ENCODE peak calls at places on chromosomes 5 and 9, in eight cellular contexts. S is PC-9, G is heart left ventricle, V is hepatocyte, J is fibroblast of lung, Y is nephron progenitor cell, H is Peyer's patch, R is ovary. E is an unnamed sample.

GRCh38 chr5:149551227-149552037 is at the start of gene CSNK1A1:
- DNase-seq in S (peak), G (peak), V (peak), J (peak), Y (peak), H (peak), R (peak), E (peak)

GRCh38 chr9:127130661-127131538 is 8.5 kb upstream of the ANGPTL2 start:
- DNase-seq in S (no peak), G (no peak), V (peak), J (peak), Y (no peak), H (no peak), R (peak), E (no peak)

GRCh38 chr5:88551724-88552345 is 283.2 kb upstream of the TMEM161B start:
- DNase-seq in S (no peak), G (no peak), V (no peak), J (no peak), Y (peak), H (no peak), R (no peak), E (no peak)

GRCh38 chr5:139689631-139690384 is 41.7 kb downstream of the CXXC5 start:
- DNase-seq in S (peak), G (no peak), V (peak), J (no peak), Y (peak), H (no peak), R (no peak), E (peak)

GRCh38 chr9:2119490-2120046 is 104.4 kb downstream of the SMARCA2 start:
- DNase-seq in S (no peak), G (no peak), V (no peak), J (no peak), Y (no peak), H (no peak), R (no peak), E (no peak)

GRCh38 chr5:9596256-9596655 is 33.9 kb downstream of the TAS2R1 start:
- DNase-seq in S (no peak), G (no peak), V (no peak), J (no peak), Y (no peak), H (no peak), R (no peak), E (no peak)

GRCh38 chr5:53178830-53179229 is 69.3 kb upstream of the MOCS2 start:
- DNase-seq in S (no peak), G (no peak), V (no peak), J (no peak), Y (no peak), H (no peak), R (no peak), E (no peak)

GRCh38 chr9:70127540-70128416 is 84.1 kb downstream of the MAMDC2 start:
- DNase-seq in S (no peak), G (no peak), V (no peak), J (no peak), Y (no peak), H (no peak), R (no peak), E (no peak)

GRCh38 chr9:131020388-131020787 is 11.4 kb downstream of the LAMC3 start:
- DNase-seq in S (no peak), G (no peak), V (peak), J (peak), Y (no peak), H (no peak), R (no peak), E (no peak)

GRCh38 chr9:111178361-111179043 is 140.2 kb upstream of the LPAR1 start:
- DNase-seq in S (no peak), G (no peak), V (no peak), J (peak), Y (no peak), H (no peak), R (no peak), E (no peak)

GRCh38 chr9:123426406-123426805 is 70.4 kb downstream of the CRB2 start:
- DNase-seq in S (peak), G (no peak), V (no peak), J (no peak), Y (no peak), H (no peak), R (no peak), E (no peak)

GRCh38 chr5:50440651-50441478 is at the start of gene EMB:
- DNase-seq in S (peak), G (peak), V (peak), J (peak), Y (peak), H (peak), R (no peak), E (peak)

GRCh38 chr5:150245111-150245789 is 44.3 kb downstream of the CAMK2A start:
- DNase-seq in S (peak), G (peak), V (peak), J (no peak), Y (peak), H (no peak), R (peak), E (no peak)

GRCh38 chr9:21919377-21920362 is 74.5 kb downstream of the CDKN2A start:
- DNase-seq in S (peak), G (no peak), V (no peak), J (peak), Y (no peak), H (no peak), R (no peak), E (no peak)

GRCh38 chr5:157516016-157516415 is 56.0 kb downstream of the NIPAL4 start:
- DNase-seq in S (no peak), G (no peak), V (peak), J (peak), Y (peak), H (no peak), R (peak), E (no peak)

GRCh38 chr9:131731237-131731995 is 8.5 kb downstream of the RAPGEF1 start:
- DNase-seq in S (no peak), G (no peak), V (no peak), J (peak), Y (no peak), H (no peak), R (no peak), E (no peak)

GRCh38 chr5:67149933-67150523 is 46.6 kb downstream of the CD180 start:
- DNase-seq in S (no peak), G (no peak), V (no peak), J (no peak), Y (no peak), H (no peak), R (no peak), E (no peak)

GRCh38 chr5:36948650-36949049 is 72.1 kb downstream of the NIPBL start:
- DNase-seq in S (no peak), G (no peak), V (no peak), J (peak), Y (no peak), H (no peak), R (no peak), E (no peak)

GRCh38 chr5:140253985-140254384 is 48.9 kb downstream of the PFDN1 start:
- DNase-seq in S (peak), G (no peak), V (no peak), J (no peak), Y (no peak), H (no peak), R (no peak), E (no peak)

GRCh38 chr5:146048994-146049703 is 56.2 kb downstream of the PLAC8L1 start:
- DNase-seq in S (peak), G (no peak), V (peak), J (peak), Y (peak), H (no peak), R (peak), E (peak)

GRCh38 chr9:92619601-92620300 is 50.2 kb downstream of the IPPK start:
- DNase-seq in S (no peak), G (no peak), V (no peak), J (no peak), Y (no peak), H (no peak), R (peak), E (no peak)

GRCh38 chr9:6351757-6352156 is 23.6 kb downstream of the TPD52L3 start:
- DNase-seq in S (peak), G (no peak), V (no peak), J (no peak), Y (peak), H (no peak), R (no peak), E (no peak)

DNA sequence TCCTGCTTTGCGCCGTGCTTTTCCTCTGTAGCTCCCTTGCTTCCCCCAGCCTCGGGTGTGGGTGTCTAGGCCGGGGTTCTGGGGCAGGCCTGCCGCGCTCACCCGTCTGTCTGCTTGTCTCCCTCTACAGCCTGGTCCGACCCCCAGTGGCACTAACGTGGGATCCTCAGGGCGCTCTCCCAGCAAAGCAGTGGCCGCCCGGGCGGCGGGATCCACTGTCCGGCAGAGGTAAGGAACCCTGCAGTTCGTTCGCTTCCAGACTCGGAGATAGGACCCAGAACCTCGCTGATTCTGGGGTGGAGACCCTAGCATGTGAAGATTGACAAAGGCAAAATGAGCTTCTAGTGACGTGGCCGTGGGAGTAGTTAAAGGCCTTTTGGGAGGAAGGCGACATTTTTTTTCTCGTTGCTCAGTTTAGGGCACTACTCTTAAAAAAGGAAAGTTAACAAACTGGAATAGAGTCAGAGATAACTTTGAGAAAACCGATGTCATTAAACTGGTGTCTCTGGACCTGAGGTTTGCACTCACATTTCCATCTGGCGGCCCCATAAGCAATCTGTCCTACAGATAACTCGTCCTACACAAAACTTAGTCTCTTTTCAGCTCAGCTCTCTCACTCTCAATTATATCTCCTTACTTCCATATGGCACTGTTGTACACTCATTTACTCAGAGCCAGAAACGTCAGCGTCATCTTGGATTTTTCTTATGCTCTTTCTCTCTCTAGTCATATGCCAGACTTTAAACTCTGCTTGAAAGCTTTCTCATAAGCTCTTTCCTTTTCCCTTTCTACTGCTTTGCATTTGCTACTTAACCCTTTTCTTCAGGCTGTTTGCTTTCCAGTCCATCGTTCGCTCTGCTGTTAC is 566 bp downstream of the SEC61B start:
- DNase-seq in S (no peak), G (peak), V (no peak), J (peak), Y (no peak), H (no peak), R (no peak), E (no peak)
- TF ChIP-seq CTCF in S (no peak), G (no peak), V (no peak), J (no peak), Y (no peak), H (no peak), R (no peak), E (no peak)

GRCh38 chr9:116491219-116491618 is 195.9 kb upstream of the TRIM32 start:
- DNase-seq in S (no peak), G (no peak), V (no peak), J (no peak), Y (no peak), H (no peak), R (no peak), E (no peak)
- TF ChIP-seq CTCF in S (no peak), G (no peak), V (peak), J (no peak), Y (no peak), H (no peak), R (no peak), E (no peak)

DNA sequence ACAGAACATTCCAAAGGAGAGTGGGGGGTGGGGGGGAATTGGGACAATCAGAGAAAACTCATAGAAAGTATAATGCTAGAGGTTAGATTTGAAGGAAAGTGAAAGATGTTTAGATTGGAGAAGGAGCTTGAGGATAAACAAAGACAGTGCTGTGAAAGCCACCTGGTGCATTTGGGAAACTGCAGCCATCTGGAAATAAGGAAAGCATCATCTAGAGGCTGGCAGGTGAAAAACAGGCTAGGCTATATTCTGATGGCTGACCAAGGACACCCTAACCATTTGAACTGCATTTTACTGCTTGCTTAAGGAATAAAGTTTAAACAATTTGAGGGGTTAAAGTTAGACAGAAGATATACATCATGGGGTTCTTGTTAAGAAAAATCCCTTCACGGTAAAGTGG is 296.4 kb downstream of the CETN3 start:
- DNase-seq in S (no peak), G (no peak), V (no peak), J (no peak), Y (no peak), H (no peak), R (no peak), E (no peak)
- TF ChIP-seq CTCF in S (no peak), G (no peak), V (no peak), J (no peak), Y (no peak), H (no peak), R (no peak), E (no peak)

GRCh38 chr9:105148328-105149006 is 96.0 kb upstream of the SLC44A1 start:
- DNase-seq in S (no peak), G (no peak), V (no peak), J (no peak), Y (peak), H (no peak), R (no peak), E (peak)
- TF ChIP-seq CTCF in S (no peak), G (no peak), V (no peak), J (no peak), Y (no peak), H (no peak), R (no peak), E (no peak)

DNA sequence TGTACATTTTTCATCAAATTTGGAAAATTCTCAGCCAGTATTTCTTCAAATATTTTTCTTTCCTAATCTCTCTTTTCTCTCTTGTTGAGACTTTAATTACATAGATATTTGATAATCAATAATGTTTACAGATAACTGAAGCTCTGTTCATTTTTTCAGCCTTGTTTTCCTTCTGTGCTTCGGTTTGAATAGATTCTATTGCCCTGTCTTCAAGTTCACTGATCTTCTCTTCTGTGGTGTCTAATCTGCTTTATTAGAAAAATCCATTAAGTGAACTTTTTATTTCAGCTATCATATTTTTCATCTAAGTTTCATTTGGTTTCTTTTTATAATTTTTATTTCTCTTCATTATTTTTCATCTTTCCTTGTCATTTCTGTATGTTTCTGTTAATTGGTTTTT is 54.1 kb downstream of the AMBP start:
- DNase-seq in S (no peak), G (no peak), V (no peak), J (no peak), Y (no peak), H (no peak), R (no peak), E (no peak)
- TF ChIP-seq CTCF in S (no peak), G (no peak), V (no peak), J (no peak), Y (no peak), H (no peak), R (no peak), E (no peak)

GRCh38 chr9:4068914-4069313 is 231.0 kb downstream of the GLIS3 start:
- DNase-seq in S (no peak), G (no peak), V (no peak), J (no peak), Y (no peak), H (no peak), R (no peak), E (no peak)

GRCh38 chr9:4070266-4070665 is 229.6 kb downstream of the GLIS3 start:
- DNase-seq in S (no peak), G (no peak), V (no peak), J (no peak), Y (no peak), H (no peak), R (no peak), E (no peak)

GRCh38 chr9:4069457-4070162 is 230.3 kb downstream of the GLIS3 start:
- DNase-seq in S (no peak), G (no peak), V (no peak), J (no peak), Y (no peak), H (no peak), R (no peak), E (no peak)

GRCh38 chr9:4077499-4078102 is 222.3 kb downstream of the GLIS3 start:
- DNase-seq in S (peak), G (peak), V (peak), J (peak), Y (peak), H (peak), R (peak), E (peak)

DNA sequence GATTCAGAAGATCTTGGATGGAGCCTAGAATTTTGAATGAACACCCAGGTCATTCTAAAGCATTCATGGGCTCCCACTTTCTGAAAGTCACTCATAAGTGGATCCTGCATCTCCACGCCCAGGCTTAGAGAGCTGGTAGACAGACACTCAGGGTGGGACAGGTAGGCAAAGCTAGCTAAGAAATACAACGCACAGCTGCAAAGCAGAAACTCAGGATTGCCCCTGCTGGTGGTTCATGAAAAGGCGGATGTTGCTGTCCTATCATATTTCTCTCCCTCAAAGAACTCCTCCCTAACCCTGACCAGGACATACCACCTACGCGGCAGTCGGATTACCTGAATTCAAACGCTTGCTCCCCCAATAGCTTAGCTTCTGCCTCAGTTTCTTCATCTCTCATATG is 226.5 kb downstream of the GLIS3 start:
- DNase-seq in S (no peak), G (no peak), V (no peak), J (no peak), Y (no peak), H (no peak), R (no peak), E (peak)
- TF ChIP-seq CTCF in S (peak), G (no peak), V (no peak), J (no peak), Y (peak), H (peak), R (no peak), E (peak)

DNA sequence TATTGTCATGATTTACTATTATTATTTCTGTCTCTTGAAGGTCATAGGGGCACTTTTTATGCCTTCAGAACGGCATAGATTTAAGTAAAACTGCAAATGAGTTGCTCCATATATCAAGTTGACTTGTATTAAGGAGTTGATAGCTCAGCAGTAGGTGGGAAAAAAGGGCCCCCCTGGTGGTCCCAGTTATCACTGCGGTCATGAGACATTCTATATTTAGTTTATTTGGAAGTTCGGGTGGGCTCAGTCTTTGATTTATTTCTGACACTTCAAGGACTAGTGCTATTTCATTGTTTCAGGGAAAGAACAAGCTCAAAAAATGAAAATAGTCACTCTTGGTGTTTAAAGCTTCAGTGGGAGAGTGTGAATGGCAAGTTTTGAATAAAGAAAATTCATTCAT is 159.3 kb downstream of the SLC24A2 start:
- DNase-seq in S (no peak), G (no peak), V (no peak), J (no peak), Y (peak), H (no peak), R (no peak), E (peak)
- TF ChIP-seq CTCF in S (no peak), G (no peak), V (no peak), J (no peak), Y (peak), H (no peak), R (no peak), E (peak)

GRCh38 chr5:135878156-135878620 is 17.5 kb downstream of the IL9 start:
- DNase-seq in S (no peak), G (no peak), V (no peak), J (no peak), Y (no peak), H (no peak), R (no peak), E (no peak)

GRCh38 chr5:135881244-135881643 is 14.4 kb downstream of the IL9 start:
- DNase-seq in S (no peak), G (no peak), V (no peak), J (no peak), Y (no peak), H (no peak), R (no peak), E (no peak)

GRCh38 chr5:135880801-135881200 is 14.8 kb downstream of the IL9 start:
- DNase-seq in S (peak), G (no peak), V (no peak), J (no peak), Y (no peak), H (no peak), R (no peak), E (no peak)

GRCh38 chr5:135879591-135879990 is 16.1 kb downstream of the IL9 start:
- DNase-seq in S (no peak), G (no peak), V (no peak), J (no peak), Y (no peak), H (no peak), R (no peak), E (no peak)

DNA sequence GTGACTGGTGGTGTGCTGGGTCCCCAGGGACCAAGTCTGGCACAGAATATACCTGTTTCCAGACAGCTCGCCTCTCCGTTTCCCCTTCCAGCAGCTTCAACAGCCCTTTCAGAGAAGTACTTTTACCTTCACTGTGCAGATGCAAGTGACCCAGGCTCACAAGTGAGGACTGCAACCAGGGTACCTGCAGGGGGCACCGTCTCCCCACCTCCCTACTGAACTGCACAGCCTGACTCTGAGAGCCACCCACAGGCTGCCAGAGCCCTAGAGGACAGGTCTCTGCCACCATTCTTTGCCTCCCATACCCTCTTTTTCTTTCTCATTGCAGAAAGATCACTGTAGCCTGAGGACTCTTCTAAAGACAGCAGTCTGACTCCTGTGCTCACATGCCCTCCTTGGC is 15.4 kb downstream of the IL9 start:
- DNase-seq in S (peak), G (no peak), V (no peak), J (no peak), Y (peak), H (no peak), R (no peak), E (peak)
- TF ChIP-seq CTCF in S (peak), G (no peak), V (no peak), J (peak), Y (no peak), H (no peak), R (no peak), E (peak)

GRCh38 chr5:55066278-55066677 is 36.2 kb upstream of the GZMA start:
- DNase-seq in S (no peak), G (no peak), V (no peak), J (no peak), Y (no peak), H (no peak), R (no peak), E (no peak)
- TF ChIP-seq CTCF in S (no peak), G (no peak), V (no peak), J (no peak), Y (no peak), H (no peak), R (no peak), E (no peak)

GRCh38 chr5:124744170-124744911 is 2.1 kb downstream of the ZNF608 start:
- DNase-seq in S (no peak), G (peak), V (peak), J (peak), Y (peak), H (peak), R (peak), E (peak)
- TF ChIP-seq CTCF in S (no peak), G (no peak), V (peak), J (no peak), Y (no peak), H (no peak), R (no peak), E (no peak)

E was measured in endothelial cell.